ENCODE peak calls at places on chromosomes 6 and 20, in eight cellular contexts. N, R, A, L, H, Y, Z and B are unnamed samples.

GRCh38 chr20:13771853-13772453 is 12.8 kb downstream of the ESF1 start:
- DNase-seq in N (no peak), R (no peak), A (peak), L (no peak), H (no peak), Y (no peak), Z (no peak), B (no peak)

GRCh38 chr6:81166770-81167169 is 585.7 kb downstream of the TENT5A start:
- DNase-seq in N (no peak), R (no peak), A (peak), L (no peak), H (no peak), Y (no peak), Z (no peak), B (no peak)

GRCh38 chr20:16574656-16575355 is 1.6 kb upstream of the KIF16B start:
- DNase-seq in N (peak), R (peak), A (peak), L (peak), H (peak), Y (peak), Z (peak), B (peak)

GRCh38 chr20:11660673-11661072 is 257.0 kb upstream of the BTBD3 start:
- DNase-seq in N (no peak), R (no peak), A (no peak), L (no peak), H (no peak), Y (no peak), Z (no peak), B (no peak)

GRCh38 chr20:3248167-3248992 is 9.4 kb upstream of the SLC4A11 start:
- DNase-seq in N (peak), R (no peak), A (peak), L (no peak), H (no peak), Y (peak), Z (no peak), B (peak)

GRCh38 chr6:56699066-56699654 is 56.5 kb upstream of the DST start:
- DNase-seq in N (peak), R (no peak), A (no peak), L (no peak), H (no peak), Y (no peak), Z (no peak), B (no peak)

GRCh38 chr6:138776659-138777058 is 3.1 kb downstream of the CCDC28A start:
- DNase-seq in N (no peak), R (no peak), A (no peak), L (no peak), H (no peak), Y (no peak), Z (no peak), B (no peak)

GRCh38 chr6:1665214-1665613 is 55.5 kb downstream of the FOXC1 start:
- DNase-seq in N (no peak), R (no peak), A (no peak), L (no peak), H (no peak), Y (no peak), Z (no peak), B (no peak)

GRCh38 chr6:11712760-11713159 is 65.8 kb downstream of the ADTRP start:
- DNase-seq in N (no peak), R (no peak), A (no peak), L (peak), H (no peak), Y (no peak), Z (no peak), B (no peak)

GRCh38 chr20:24160563-24161355 is 172.2 kb upstream of the GGTLC1 start:
- DNase-seq in N (peak), R (no peak), A (peak), L (peak), H (no peak), Y (peak), Z (no peak), B (peak)

GRCh38 chr6:34664270-34664971 is 32.1 kb downstream of the ILRUN start:
- DNase-seq in N (peak), R (no peak), A (no peak), L (no peak), H (no peak), Y (no peak), Z (no peak), B (no peak)

GRCh38 chr6:52317841-52318581 is 33.5 kb upstream of the MCM3 start:
- DNase-seq in N (no peak), R (no peak), A (peak), L (no peak), H (no peak), Y (no peak), Z (no peak), B (no peak)

GRCh38 chr6:15027472-15027871 is 218.4 kb upstream of the JARID2 start:
- DNase-seq in N (no peak), R (no peak), A (no peak), L (no peak), H (no peak), Y (no peak), Z (no peak), B (no peak)

GRCh38 chr6:105648276-105648675 is 245.4 kb upstream of the PREP start:
- DNase-seq in N (no peak), R (no peak), A (no peak), L (no peak), H (no peak), Y (no peak), Z (no peak), B (no peak)

GRCh38 chr20:58446264-58446937 is 57.4 kb downstream of the VAPB start:
- DNase-seq in N (no peak), R (peak), A (no peak), L (no peak), H (no peak), Y (no peak), Z (no peak), B (no peak)

GRCh38 chr6:4776967-4777925 is 1.0 kb downstream of the CDYL start:
- DNase-seq in N (peak), R (no peak), A (peak), L (no peak), H (no peak), Y (no peak), Z (peak), B (no peak)

GRCh38 chr6:16684896-16685554 is 76.2 kb downstream of the ATXN1 start:
- DNase-seq in N (no peak), R (no peak), A (peak), L (no peak), H (peak), Y (no peak), Z (peak), B (no peak)

GRCh38 chr20:17849901-17850673 is 118.5 kb downstream of the SNX5 start:
- DNase-seq in N (no peak), R (peak), A (peak), L (peak), H (peak), Y (no peak), Z (no peak), B (no peak)

GRCh38 chr20:64183313-64183712 is 19.1 kb downstream of the MYT1 start:
- DNase-seq in N (no peak), R (no peak), A (no peak), L (no peak), H (no peak), Y (no peak), Z (no peak), B (no peak)

GRCh38 chr6:142870787-142871371 is 74.1 kb downstream of the HIVEP2 start:
- DNase-seq in N (no peak), R (no peak), A (no peak), L (no peak), H (no peak), Y (no peak), Z (no peak), B (no peak)

DNA sequence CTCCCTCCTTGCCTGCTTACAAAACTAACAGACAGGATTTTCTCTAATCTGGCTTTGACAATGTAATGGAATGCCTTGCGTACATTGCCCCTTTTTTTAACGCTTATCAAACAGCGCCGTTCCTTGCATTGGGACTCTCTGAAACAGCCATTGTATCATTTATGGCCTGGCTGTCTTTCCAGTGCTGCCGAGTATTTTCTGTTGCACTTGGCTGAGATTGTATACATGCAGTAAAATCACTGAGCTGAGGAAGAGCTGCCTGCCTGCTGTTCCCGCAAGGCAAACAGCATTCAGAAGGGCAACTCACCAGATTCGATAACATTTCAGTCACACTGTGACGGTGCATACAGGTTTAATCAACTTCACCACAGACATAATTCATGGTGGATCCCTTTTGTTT is 106.0 kb downstream of the SH3BGRL2 start:
- DNase-seq in N (peak), R (no peak), A (no peak), L (no peak), H (no peak), Y (no peak), Z (no peak), B (peak)
- TF ChIP-seq CTCF in N (no peak), R (no peak), A (no peak), L (no peak), H (no peak), Y (no peak), Z (no peak), B (no peak)

GRCh38 chr6:108408453-108408852 is 113.6 kb downstream of the AFG1L start:
- DNase-seq in N (no peak), R (no peak), A (peak), L (no peak), H (no peak), Y (no peak), Z (no peak), B (no peak)
- TF ChIP-seq CTCF in N (no peak), R (no peak), A (no peak), L (no peak), H (no peak), Y (no peak), Z (no peak), B (no peak)

GRCh38 chr6:119978274-119978889 is 628.8 kb upstream of the MAN1A1 start:
- DNase-seq in N (peak), R (no peak), A (peak), L (no peak), H (no peak), Y (no peak), Z (no peak), B (no peak)
- TF ChIP-seq CTCF in N (peak), R (peak), A (peak), L (peak), H (peak), Y (peak), Z (no peak), B (peak)

GRCh38 chr6:30149234-30149633 is 11.8 kb downstream of the TRIM10 start:
- DNase-seq in N (no peak), R (no peak), A (no peak), L (no peak), H (no peak), Y (no peak), Z (no peak), B (no peak)
- TF ChIP-seq CTCF in N (no peak), R (peak), A (no peak), L (no peak), H (no peak), Y (no peak), Z (no peak), B (no peak)